ENCODE peak calls at places on chromosomes 1 and 21, in five cellular contexts. X is HL-60, A is kidney tubule cell, M is WERI-Rb-1, F is nucleus accumbens. W is an unnamed sample.

GRCh38 chr1:211213702-211214101 is 45.5 kb upstream of the RCOR3 start:
- DNase-seq in X (no peak), A (no peak), M (no peak), F (no peak), W (no peak)

GRCh38 chr21:41656946-41657525 is 109.8 kb downstream of the RIPK4 start:
- DNase-seq in X (no peak), A (no peak), M (no peak), F (no peak), W (no peak)

GRCh38 chr1:20439282-20439681 is 46.7 kb downstream of the CAMK2N1 start:
- DNase-seq in X (no peak), A (peak), M (no peak), F (no peak), W (no peak)

GRCh38 chr1:147171399-147172167 is 687 bp downstream of the PRKAB2 start:
- DNase-seq in X (no peak), A (peak), M (no peak), F (no peak), W (peak)

GRCh38 chr1:83839566-83840173 is 159.3 kb downstream of the TTLL7 start:
- DNase-seq in X (no peak), A (no peak), M (no peak), F (no peak), W (no peak)

GRCh38 chr1:112325504-112325903 is 70.5 kb upstream of the CTTNBP2NL start:
- DNase-seq in X (no peak), A (no peak), M (no peak), F (no peak), W (peak)

GRCh38 chr1:151133339-151133761 is 13.1 kb downstream of the SEMA6C start:
- DNase-seq in X (no peak), A (no peak), M (no peak), F (no peak), W (no peak)

GRCh38 chr1:10796029-10796944 is at the start of gene CASZ1:
- DNase-seq in X (no peak), A (peak), M (peak), F (peak), W (peak)

GRCh38 chr1:87273291-87273690 is 55.4 kb upstream of the LMO4 start:
- DNase-seq in X (no peak), A (no peak), M (no peak), F (no peak), W (no peak)

GRCh38 chr1:209704584-209704983 is at the start of gene HSD11B1:
- DNase-seq in X (peak), A (no peak), M (no peak), F (peak), W (no peak)

GRCh38 chr1:98556521-98557158 is 104.9 kb upstream of the SNX7 start:
- DNase-seq in X (no peak), A (peak), M (no peak), F (no peak), W (peak)

GRCh38 chr1:3636080-3636479 is 11.3 kb downstream of the TPRG1L start:
- DNase-seq in X (no peak), A (no peak), M (no peak), F (no peak), W (no peak)

GRCh38 chr21:41171210-41171609 is 3.2 kb downstream of the BACE2 start:
- DNase-seq in X (no peak), A (peak), M (no peak), F (peak), W (no peak)

GRCh38 chr1:116396769-116397168 is 23.7 kb downstream of the ATP1A1 start:
- DNase-seq in X (no peak), A (no peak), M (no peak), F (no peak), W (no peak)

GRCh38 chr1:26121854-26122773 is 10.5 kb downstream of the PDIK1L start:
- DNase-seq in X (no peak), A (peak), M (no peak), F (no peak), W (peak)

GRCh38 chr21:29436143-29436542 is 137.4 kb downstream of the BACH1 start:
- DNase-seq in X (no peak), A (no peak), M (no peak), F (no peak), W (no peak)

GRCh38 chr21:28142692-28143091 is 850.0 kb downstream of the LTN1 start:
- DNase-seq in X (peak), A (peak), M (no peak), F (no peak), W (no peak)

GRCh38 chr1:164058192-164058591 is 500.8 kb upstream of the PBX1 start:
- DNase-seq in X (no peak), A (peak), M (no peak), F (no peak), W (no peak)

GRCh38 chr1:248881261-248881660 is 22.4 kb upstream of the ZNF692 start:
- DNase-seq in X (no peak), A (no peak), M (no peak), F (no peak), W (no peak)

GRCh38 chr1:42420911-42421585 is 34.8 kb downstream of the ZMYND12 start:
- DNase-seq in X (no peak), A (peak), M (peak), F (peak), W (peak)

GRCh38 chr21:30072496-30072895 is 94.1 kb downstream of the CLDN17 start:
- DNase-seq in X (peak), A (peak), M (peak), F (no peak), W (peak)

GRCh38 chr1:4657244-4657789 is 2.9 kb downstream of the AJAP1 start:
- DNase-seq in X (no peak), A (no peak), M (no peak), F (no peak), W (no peak)

GRCh38 chr21:39004776-39005605 is 178.3 kb downstream of the PSMG1 start:
- DNase-seq in X (peak), A (no peak), M (no peak), F (no peak), W (peak)

GRCh38 chr21:17818158-17819113 is 720 bp downstream of the C21orf91 start:
- DNase-seq in X (peak), A (peak), M (peak), F (peak), W (peak)